ENCODE peak calls at places on chromosomes 16 and 17, in five cellular contexts. F, Q, D, S and H are unnamed samples.

GRCh38 chr17:57861737-57862409 is 12.0 kb upstream of the MRPS23 start:
- DNase-seq in F (no peak), Q (no peak), D (peak), S (peak), H (no peak)

GRCh38 chr17:30363715-30364202 is 15.0 kb upstream of the CPD start:
- DNase-seq in F (no peak), Q (peak), D (no peak), S (no peak), H (no peak)

GRCh38 chr16:81553080-81553813 is 108.6 kb downstream of the CMIP start:
- DNase-seq in F (no peak), Q (no peak), D (no peak), S (peak), H (no peak)

GRCh38 chr16:49809112-49809511 is 46.8 kb downstream of the ZNF423 start:
- DNase-seq in F (no peak), Q (no peak), D (no peak), S (peak), H (no peak)

GRCh38 chr17:66691644-66692500 is 143.0 kb upstream of the CACNG5 start:
- DNase-seq in F (no peak), Q (no peak), D (no peak), S (no peak), H (peak)

GRCh38 chr17:41917957-41918391 is 777 bp downstream of the ACLY start:
- DNase-seq in F (no peak), Q (peak), D (peak), S (peak), H (no peak)

GRCh38 chr17:82970818-82971610 is 108.4 kb upstream of the METRNL start:
- DNase-seq in F (no peak), Q (no peak), D (no peak), S (no peak), H (no peak)

GRCh38 chr16:72952404-72953301 is 95.3 kb downstream of the ZFHX3 start:
- DNase-seq in F (no peak), Q (no peak), D (no peak), S (peak), H (peak)

GRCh38 chr16:85902366-85903155 is 3.6 kb downstream of the IRF8 start:
- DNase-seq in F (no peak), Q (no peak), D (no peak), S (no peak), H (no peak)

GRCh38 chr17:65457635-65458257 is 103.7 kb downstream of the AXIN2 start:
- DNase-seq in F (no peak), Q (no peak), D (no peak), S (no peak), H (no peak)

GRCh38 chr16:66161942-66162341 is 204.5 kb upstream of the CDH5 start:
- DNase-seq in F (peak), Q (no peak), D (no peak), S (no peak), H (no peak)

GRCh38 chr17:78779848-78780247 is 2.2 kb downstream of the CYTH1 start:
- DNase-seq in F (no peak), Q (no peak), D (no peak), S (no peak), H (peak)
- TF ChIP-seq JUND in F (no peak), Q (no peak), D (no peak), S (no peak), H (no peak)

DNA sequence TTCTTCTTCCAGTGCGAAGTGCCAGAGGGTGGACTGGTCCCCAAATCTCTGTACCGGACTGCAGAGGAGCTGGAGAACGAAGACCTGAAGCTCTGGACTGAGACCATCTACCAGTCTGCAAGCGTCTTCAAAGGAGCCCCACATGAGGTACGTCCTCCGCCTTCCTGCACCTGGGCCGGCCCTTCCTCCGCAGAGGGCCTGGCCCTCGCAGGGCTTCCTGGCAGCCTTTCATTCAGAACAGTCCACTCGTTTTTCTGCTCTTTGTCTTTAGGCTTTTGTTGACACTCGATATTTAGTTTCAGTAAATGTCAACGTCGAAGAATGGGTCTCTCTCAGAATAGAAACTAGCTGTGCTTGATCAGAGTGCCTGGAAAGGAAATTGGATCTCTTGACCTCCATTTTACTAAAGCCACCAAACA is 68.6 kb downstream of the SEC14L1 start:
- DNase-seq in F (no peak), Q (no peak), D (no peak), S (no peak), H (no peak)
- TF ChIP-seq JUND in F (no peak), Q (no peak), D (no peak), S (no peak), H (no peak)

DNA sequence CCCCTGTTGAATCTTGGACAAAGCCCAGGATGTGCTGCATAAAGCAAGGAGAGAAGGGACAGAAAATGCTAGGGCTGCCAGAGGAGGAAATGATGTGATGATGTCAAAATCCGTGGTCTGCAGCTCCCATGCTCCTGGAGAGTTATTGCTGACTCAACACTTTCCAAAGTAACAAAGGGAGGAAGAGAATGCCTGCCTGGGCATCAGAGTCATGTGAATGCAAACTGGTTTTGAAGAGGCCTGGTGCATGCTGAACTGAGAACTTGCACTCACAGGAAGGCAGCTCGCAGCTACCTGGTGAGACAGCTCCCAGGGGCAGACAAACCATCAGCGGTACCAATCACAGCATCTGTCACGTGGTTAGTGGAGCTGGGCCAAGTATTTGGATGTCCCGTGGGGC is 2.8 kb downstream of the MARVELD3 start:
- DNase-seq in F (no peak), Q (no peak), D (no peak), S (no peak), H (no peak)
- TF ChIP-seq JUND in F (no peak), Q (no peak), D (no peak), S (no peak), H (no peak)

GRCh38 chr17:4445731-4446130 is 12.0 kb downstream of the SPNS3 start:
- DNase-seq in F (no peak), Q (no peak), D (no peak), S (no peak), H (no peak)

GRCh38 chr17:4442582-4442981 is 8.8 kb downstream of the SPNS3 start:
- DNase-seq in F (no peak), Q (no peak), D (no peak), S (no peak), H (no peak)

GRCh38 chr17:4446326-4447051 is 12.7 kb downstream of the SPNS3 start:
- DNase-seq in F (no peak), Q (no peak), D (no peak), S (no peak), H (no peak)

GRCh38 chr17:4448197-4448980 is 14.6 kb downstream of the SPNS3 start:
- DNase-seq in F (no peak), Q (no peak), D (no peak), S (no peak), H (no peak)

GRCh38 chr17:4444782-4445473 is 11.2 kb downstream of the SPNS3 start:
- DNase-seq in F (no peak), Q (no peak), D (no peak), S (peak), H (no peak)
- TF ChIP-seq JUND in F (no peak), Q (no peak), D (no peak), S (no peak), H (no peak)

GRCh38 chr16:20485408-20485807 is 34.1 kb downstream of the ACSM2A start:
- DNase-seq in F (no peak), Q (no peak), D (no peak), S (no peak), H (no peak)
- TF ChIP-seq JUND in F (no peak), Q (no peak), D (no peak), S (no peak), H (no peak)

GRCh38 chr17:35373532-35373983 is at the start of gene SLFN11:
- DNase-seq in F (no peak), Q (peak), D (peak), S (peak), H (peak)
- TF ChIP-seq JUND in F (no peak), Q (no peak), D (no peak), S (no peak), H (no peak)